ENCODE peak calls at places on chromosomes 7 and 10, in seven cellular contexts. Z is HFF-Myc, X is NB4, J is MM.1S, M is AG04450, E is Peyer's patch, U is bronchial epithelial cell. S is an unnamed sample.

GRCh38 chr10:22816298-22816653 is 101.9 kb upstream of the PIP4K2A start:
- DNase-seq in Z (peak; percentile 92), X (peak; percentile 11), J (no peak), M (peak; percentile 73), E (no peak), U (peak; percentile 92), S (no peak)

GRCh38 chr7:144670251-144670650 is 165.6 kb downstream of the TPK1 start:
- DNase-seq in Z (no peak), X (peak; percentile 29), J (peak; percentile 81), M (no peak), E (no peak), U (peak; percentile 46), S (no peak)

GRCh38 chr7:5429857-5430611 is 6.4 kb upstream of the TNRC18 start:
- DNase-seq in Z (no peak), X (no peak), J (no peak), M (no peak), E (peak; percentile 76), U (peak; percentile 82), S (no peak)

GRCh38 chr10:119786117-119786769 is 60.4 kb downstream of the INPP5F start:
- DNase-seq in Z (no peak), X (peak; percentile 95), J (no peak), M (peak; percentile 30), E (no peak), U (no peak), S (no peak)

GRCh38 chr7:2721842-2722241 is 33.8 kb downstream of the AMZ1 start:
- DNase-seq in Z (no peak), X (no peak), J (no peak), M (no peak), E (no peak), U (no peak), S (no peak)

GRCh38 chr10:32692174-32692573 is 246.2 kb downstream of the CCDC7 start:
- DNase-seq in Z (no peak), X (no peak), J (no peak), M (peak; percentile 4), E (no peak), U (peak; percentile 72), S (no peak)

GRCh38 chr7:129771201-129771927 is 159.8 kb downstream of the NRF1 start:
- DNase-seq in Z (no peak), X (no peak), J (no peak), M (no peak), E (no peak), U (no peak), S (no peak)

GRCh38 chr10:30207485-30208052 is 141.5 kb downstream of the MTPAP start:
- DNase-seq in Z (no peak), X (no peak), J (peak; percentile 69), M (no peak), E (no peak), U (no peak), S (no peak)

GRCh38 chr7:42082144-42082543 is 154.9 kb downstream of the GLI3 start:
- DNase-seq in Z (no peak), X (no peak), J (no peak), M (no peak), E (no peak), U (peak; percentile 37), S (no peak)

GRCh38 chr10:29635711-29636144 is 957 bp upstream of the SVIL start:
- DNase-seq in Z (no peak), X (peak; percentile 61), J (no peak), M (no peak), E (no peak), U (no peak), S (no peak)

GRCh38 chr7:151730591-151730990 is 146.3 kb downstream of the PRKAG2 start:
- DNase-seq in Z (no peak), X (no peak), J (no peak), M (no peak), E (no peak), U (no peak), S (no peak)

GRCh38 chr7:93736970-93737369 is 153.6 kb downstream of the TFPI2 start:
- DNase-seq in Z (no peak), X (no peak), J (no peak), M (no peak), E (no peak), U (no peak), S (no peak)

DNA sequence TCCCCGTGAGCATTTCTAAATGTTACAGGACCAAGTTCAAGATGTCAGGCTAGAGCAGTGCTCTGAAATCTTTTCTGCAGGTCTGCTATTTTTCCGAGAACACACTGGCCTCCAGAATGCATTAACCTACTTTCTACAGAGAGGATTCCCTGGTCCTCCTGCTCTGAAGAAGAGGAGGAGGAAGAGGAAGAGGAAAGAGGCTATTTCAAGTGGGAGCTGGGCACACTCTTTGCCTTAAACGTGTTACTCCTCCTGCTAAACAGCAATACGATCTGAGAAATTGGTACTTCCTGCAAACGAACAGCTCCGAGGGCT is 157.4 kb downstream of the FRMD4A start:
- DNase-seq in Z (no peak), X (no peak), J (no peak), M (no peak), E (no peak), U (no peak), S (no peak)
- H3K4me3 ChIP-seq in Z (peak overlapping the region; percentile 17), X (no peak overlapping the region), J (peak overlapping the region; percentile 41), M (peak overlapping the region; percentile 64), E (peak overlapping the region; percentile 24), U (no peak overlapping the region), S (peak overlapping the region; percentile 29)

GRCh38 chr10:106795619-106796018 is 368.9 kb downstream of the SORCS1 start:
- DNase-seq in Z (no peak), X (peak; percentile 54), J (peak; percentile 65), M (no peak), E (no peak), U (no peak), S (peak; percentile 8)
- TF ChIP-seq CTCF in Z (no peak), X (peak; percentile 42), J (peak; percentile 69), M (no peak), E (no peak), U (no peak), S (peak; percentile 61)

DNA sequence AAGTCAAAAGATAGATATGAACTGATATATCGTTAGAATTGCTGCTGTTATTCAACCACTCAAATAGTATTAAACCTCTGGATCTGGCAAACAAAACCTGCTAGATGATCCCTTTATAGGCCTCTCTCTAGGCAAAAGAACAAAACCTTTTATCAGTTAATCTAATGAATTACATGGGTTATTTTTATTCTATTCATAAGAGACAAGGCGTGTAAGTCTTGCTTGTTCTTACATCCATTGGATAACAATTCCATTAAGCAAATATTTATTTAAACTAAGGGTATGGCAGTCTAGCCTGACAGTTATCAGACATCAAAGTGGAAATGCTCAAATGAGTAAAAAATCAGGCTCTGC is 16.6 kb upstream of the ADRB1 start:
- DNase-seq in Z (no peak), X (no peak), J (no peak), M (no peak), E (no peak), U (no peak), S (no peak)
- H3K4me3 ChIP-seq in Z (no peak overlapping the region), X (no peak overlapping the region), J (no peak overlapping the region), M (no peak overlapping the region), E (no peak overlapping the region), U (no peak overlapping the region), S (no peak overlapping the region)

GRCh38 chr10:86325158-86325557 is 41.4 kb downstream of the GRID1 start:
- DNase-seq in Z (no peak), X (no peak), J (no peak), M (no peak), E (no peak), U (no peak), S (no peak)
- TF ChIP-seq CTCF in Z (no peak), X (peak; percentile 30), J (no peak), M (no peak), E (no peak), U (no peak), S (no peak)

S was measured in GM12864.